ENCODE peak calls at places on chromosomes 7 and 10, in seven cellular contexts. L is fibroblast of lung; R is aorta; Q is stomach; J is CD8-positive, alpha-beta T cell; P is left lung; E is NT2/D1. W is an unnamed sample. For H3K36me3, the result is how much of the 10 kb centered on the place peaks cover.

GRCh38 chr7:73703985-73704639 is 15.4 kb downstream of the STX1A start:
- DNase-seq in P (no peak), J (no peak), Q (peak), L (peak), R (peak), E (no peak), W (peak)

GRCh38 chr10:86017841-86018734 is 348.5 kb downstream of the GRID1 start:
- DNase-seq in R (no peak), L (no peak), Q (no peak), P (no peak), J (no peak), E (no peak), W (no peak)

GRCh38 chr10:117411440-117412428 is 36.5 kb upstream of the PDZD8 start:
- DNase-seq in J (no peak), E (no peak), Q (peak), P (no peak), R (no peak), L (no peak), W (no peak)

GRCh38 chr10:130998046-130998435 is 313.5 kb downstream of the TCERG1L start:
- DNase-seq in E (no peak), R (no peak), L (no peak), J (no peak), Q (no peak), P (no peak), W (no peak)

GRCh38 chr7:4561775-4562174 is 120.3 kb upstream of the FOXK1 start:
- DNase-seq in J (no peak), R (no peak), E (peak), P (no peak), Q (no peak), L (no peak), W (peak)

GRCh38 chr10:132232553-132232949 is 45.8 kb downstream of the DPYSL4 start:
- DNase-seq in Q (no peak), J (no peak), R (peak), L (no peak), P (peak), E (no peak), W (no peak)

GRCh38 chr7:83161186-83161585 is 1.5 kb downstream of the PCLO start:
- DNase-seq in J (no peak), Q (no peak), R (no peak), P (no peak), E (no peak), L (no peak), W (no peak)

GRCh38 chr10:44934416-44935200 is 23.5 kb downstream of the TMEM72 start:
- DNase-seq in J (no peak), P (no peak), R (peak), Q (no peak), L (no peak), E (no peak), W (no peak)

GRCh38 chr10:63494951-63495350 is 26.2 kb upstream of the REEP3 start:
- DNase-seq in E (no peak), L (no peak), J (no peak), R (no peak), Q (no peak), P (no peak), W (peak)

GRCh38 chr10:1022413-1022812 is 3.2 kb downstream of the IDI2 start:
- DNase-seq in R (no peak), P (no peak), L (no peak), E (no peak), J (no peak), Q (no peak), W (no peak)

GRCh38 chr7:111018960-111019835 is 71.7 kb upstream of the LRRN3 start:
- DNase-seq in J (no peak), L (no peak), E (no peak), Q (no peak), R (no peak), P (peak), W (peak)

GRCh38 chr10:16049050-16049449 is 188.7 kb upstream of the MINDY3 start:
- DNase-seq in E (no peak), Q (no peak), L (no peak), R (no peak), P (no peak), J (no peak), W (no peak)

GRCh38 chr10:10460452-10460851 is 557.2 kb upstream of the CELF2 start:
- DNase-seq in R (no peak), L (peak), Q (no peak), E (no peak), J (no peak), P (no peak), W (no peak)

GRCh38 chr7:128321044-128321422 is 22.7 kb downstream of the RBM28 start:
- DNase-seq in J (no peak), E (no peak), R (no peak), Q (no peak), L (no peak), P (no peak), W (no peak)

GRCh38 chr10:95819620-95820329 is 63.8 kb downstream of the ENTPD1 start:
- DNase-seq in J (no peak), E (no peak), P (no peak), L (no peak), R (no peak), Q (no peak), W (no peak)

GRCh38 chr7:2959828-2960599 is 83.7 kb downstream of the CARD11 start:
- DNase-seq in J (no peak), E (no peak), R (peak), L (no peak), P (peak), Q (no peak), W (no peak)

GRCh38 chr7:102912742-102913141 is at the start of gene LRRC17:
- DNase-seq in R (no peak), L (peak), E (no peak), J (no peak), P (no peak), Q (no peak), W (peak)

GRCh38 chr7:13990319-13990983 is 985 bp upstream of the ETV1 start:
- DNase-seq in J (no peak), L (peak), R (peak), P (peak), Q (peak), E (peak), W (peak)

GRCh38 chr7:66306243-66306642 is 101.1 kb downstream of the TPST1 start:
- DNase-seq in E (no peak), R (no peak), J (no peak), Q (peak), P (no peak), L (no peak), W (no peak)

GRCh38 chr10:124624456-124624855 is 119.7 kb downstream of the FAM53B start:
- DNase-seq in Q (no peak), L (no peak), R (no peak), P (no peak), E (no peak), J (no peak), W (no peak)

GRCh38 chr7:154183946-154184345 is 131.7 kb downstream of the DPP6 start:
- DNase-seq in Q (no peak), P (no peak), J (no peak), R (no peak), L (no peak), E (no peak), W (no peak)

GRCh38 chr10:49611815-49612512 is 1.9 kb downstream of the SLC18A3 start:
- DNase-seq in L (no peak), Q (no peak), E (no peak), J (no peak), P (no peak), R (peak), W (no peak)

GRCh38 chr10:34078798-34079470 is 736.2 kb downstream of the PARD3 start:
- DNase-seq in J (no peak), L (peak), Q (no peak), P (no peak), R (peak), E (no peak), W (no peak)

GRCh38 chr7:63899691-63900393 is 98.8 kb upstream of the ZNF722 start:
- DNase-seq in R (peak), Q (no peak), J (peak), E (no peak), L (no peak), P (no peak), W (no peak)

GRCh38 chr10:131896403-131896802 is 4.4 kb upstream of the PPP2R2D start:
- DNase-seq in R (no peak), P (no peak), E (no peak), Q (no peak), L (no peak), J (peak), W (no peak)

GRCh38 chr10:86946215-86947170 is 10.9 kb downstream of the MMRN2 start:
- DNase-seq in L (no peak), J (no peak), E (no peak), Q (peak), P (peak), R (no peak), W (no peak)

GRCh38 chr7:945147-945555 is 9.3 kb downstream of the ADAP1 start:
- DNase-seq in P (peak), J (no peak), R (peak), E (no peak), L (no peak), Q (no peak), W (no peak)

GRCh38 chr7:108404509-108405435 is 51.5 kb downstream of the NRCAM start:
- DNase-seq in L (peak), Q (no peak), P (no peak), J (no peak), E (no peak), R (no peak), W (no peak)

GRCh38 chr7:36128448-36129047 is 24.5 kb upstream of the EEPD1 start:
- DNase-seq in Q (peak), R (peak), J (no peak), P (no peak), L (peak), E (no peak), W (peak)

GRCh38 chr7:28474267-28474618 is 61.9 kb downstream of the CREB5 start:
- DNase-seq in E (no peak), P (no peak), L (no peak), J (no peak), R (no peak), Q (no peak), W (no peak)

GRCh38 chr7:113945018-113945938 is 26.5 kb upstream of the PPP1R3A start:
- DNase-seq in J (no peak), E (no peak), L (peak), P (no peak), R (no peak), Q (no peak), W (no peak)

GRCh38 chr10:31320598-31321211 is 1.7 kb downstream of the ZEB1 start:
- DNase-seq in J (peak), R (peak), Q (no peak), P (peak), E (no peak), L (peak), W (peak)

GRCh38 chr7:135845415-135846075 is 96.9 kb upstream of the FAM180A start:
- DNase-seq in P (no peak), J (no peak), E (no peak), Q (no peak), L (no peak), R (no peak), W (no peak)

GRCh38 chr10:6416892-6417512 is 163.1 kb downstream of the PRKCQ start:
- DNase-seq in L (peak), J (no peak), R (no peak), Q (no peak), P (no peak), E (peak), W (peak)

GRCh38 chr7:77831953-77832352 is 33.4 kb downstream of the PHTF2 start:
- DNase-seq in E (no peak), L (no peak), P (no peak), J (no peak), Q (no peak), R (no peak), W (no peak)

GRCh38 chr10:80924063-80924952 is 386.6 kb downstream of the SH2D4B start:
- DNase-seq in J (no peak), Q (peak), L (peak), E (peak), P (no peak), R (no peak), W (peak)

GRCh38 chr7:1512781-1513656 is 8.8 kb upstream of the INTS1 start:
- DNase-seq in E (no peak), L (peak), J (peak), R (peak), Q (peak), P (peak), W (no peak)

GRCh38 chr10:130992802-130993523 is 318.6 kb downstream of the TCERG1L start:
- DNase-seq in R (no peak), P (no peak), Q (no peak), L (no peak), E (no peak), J (no peak), W (no peak)

GRCh38 chr10:103845983-103846382 is 9.4 kb downstream of the SH3PXD2A start:
- DNase-seq in L (no peak), J (no peak), P (no peak), R (peak), E (no peak), Q (no peak), W (no peak)

DNA sequence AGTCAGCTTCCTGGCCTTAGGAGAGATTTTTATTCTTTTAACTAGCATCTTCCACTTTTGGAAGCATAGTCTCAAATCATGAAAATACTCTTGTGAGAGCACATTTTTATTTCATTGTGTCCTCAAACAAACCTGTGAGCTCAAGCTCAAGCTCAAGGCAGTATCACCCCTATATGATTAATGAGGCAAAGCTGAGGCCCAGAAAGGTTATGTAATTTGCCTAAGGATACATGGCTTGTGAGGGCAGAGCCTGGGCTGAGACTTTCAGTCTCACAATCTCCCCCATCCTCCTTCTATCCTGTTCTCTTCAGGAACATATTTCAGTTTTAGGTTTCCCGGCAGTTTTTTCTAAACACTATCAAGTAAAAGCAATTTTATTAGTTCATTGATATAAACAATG is 359.5 kb downstream of the PTEN start:
- DNase-seq in P (no peak), L (no peak), J (no peak), E (no peak), Q (no peak), R (no peak), W (no peak)
- H3K36me3 ChIP-seq in P (under half), L (under half), J (under half), E (under half), Q (under half), R (under half), W (under half)

DNA sequence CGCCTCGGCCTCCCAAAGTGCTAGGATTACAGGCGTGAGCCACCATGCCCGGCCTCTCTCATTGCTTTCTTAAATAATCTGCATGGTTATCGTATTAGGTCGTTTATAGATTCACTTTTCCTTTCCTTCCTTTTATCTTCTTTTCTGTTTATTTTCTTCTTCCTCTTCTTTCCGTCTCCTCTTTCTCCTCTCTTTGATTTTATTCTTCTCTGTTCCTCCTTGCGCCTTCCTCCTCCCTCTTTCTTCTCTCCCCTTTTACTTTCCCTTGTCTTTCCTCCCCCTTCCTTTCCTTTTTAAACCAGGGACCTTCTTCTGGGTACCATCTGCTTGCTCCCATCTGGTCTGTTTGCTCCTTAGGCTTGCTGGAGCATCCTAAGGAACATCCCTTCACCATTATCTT is 18.6 kb downstream of the MLLT10 start:
- DNase-seq in R (no peak), Q (no peak), J (no peak), E (no peak), L (no peak), P (no peak), W (no peak)
- H3K36me3 ChIP-seq in R (under half), Q (half or more), J (under half), E (half or more), L (under half), P (under half), W (half or more)

DNA sequence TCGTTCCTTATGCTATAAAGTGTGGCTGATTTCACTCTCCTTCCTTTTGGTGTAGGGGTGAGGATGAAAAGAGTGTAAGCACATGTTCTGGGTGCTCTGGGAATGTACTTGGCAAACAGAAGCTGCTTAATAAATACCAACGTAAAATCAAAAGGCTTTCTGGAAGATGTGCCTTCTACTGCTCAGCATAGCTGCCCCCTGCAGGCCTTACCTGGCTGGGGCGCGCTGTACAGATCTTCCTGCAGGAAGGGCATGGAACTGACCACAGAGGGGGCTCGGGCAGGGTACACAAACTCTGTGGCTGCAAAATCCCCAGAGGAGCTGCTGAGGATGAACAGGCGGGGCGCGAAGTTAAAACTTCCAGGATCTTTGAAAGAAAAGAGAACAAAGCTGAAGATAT is 169.4 kb downstream of the SVIL start:
- DNase-seq in P (no peak), E (no peak), L (no peak), Q (no peak), J (no peak), R (no peak), W (peak)
- H3K36me3 ChIP-seq in P (under half), E (half or more), L (under half), Q (half or more), J (under half), R (under half), W (under half)

DNA sequence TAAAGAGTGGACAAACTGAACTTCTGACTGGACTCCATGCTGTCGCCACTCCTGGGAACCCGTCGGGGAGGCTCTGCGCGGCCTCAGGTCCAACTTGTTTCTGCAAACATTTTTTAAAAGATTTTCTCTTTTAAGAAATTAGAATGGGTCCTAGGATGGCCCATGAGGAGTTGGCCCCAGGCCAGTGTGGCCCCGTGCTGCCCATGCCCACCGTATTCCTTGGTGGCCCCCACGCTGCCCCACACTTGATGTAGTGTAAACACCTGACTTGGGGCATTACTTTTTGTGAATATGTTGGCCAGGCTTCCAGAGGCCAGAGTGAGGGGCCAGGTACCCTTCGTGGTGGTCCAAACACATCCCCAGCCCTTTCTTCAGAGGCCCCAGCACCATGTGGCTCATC is 19.3 kb downstream of the ZNF316 start:
- DNase-seq in Q (no peak), R (no peak), E (no peak), J (no peak), L (no peak), P (no peak), W (no peak)
- H3K36me3 ChIP-seq in Q (under half), R (under half), E (under half), J (under half), L (under half), P (under half), W (under half)

DNA sequence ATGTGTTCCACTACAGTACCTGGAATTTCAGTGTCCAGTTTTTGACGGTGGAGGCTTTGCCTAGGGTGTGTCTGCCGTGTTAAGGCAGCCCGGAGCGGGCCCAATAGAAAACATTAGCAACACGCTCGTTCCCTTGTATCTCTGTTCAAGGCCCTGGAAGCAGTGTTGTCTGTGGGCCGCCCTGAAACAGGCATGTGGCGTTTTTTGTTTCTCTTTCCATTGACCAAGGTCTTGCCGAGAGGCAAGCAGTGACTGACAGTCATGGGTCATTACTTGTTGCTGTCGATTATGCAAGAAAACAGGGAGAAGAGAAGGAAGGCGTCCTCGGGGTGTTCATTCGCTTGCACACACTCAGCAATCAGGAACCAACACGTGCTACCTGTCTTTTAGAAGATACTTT is 92.6 kb downstream of the EZH2 start:
- DNase-seq in P (no peak), R (no peak), Q (no peak), E (no peak), J (no peak), L (no peak), W (no peak)
- H3K36me3 ChIP-seq in P (under half), R (under half), Q (half or more), E (half or more), J (half or more), L (under half), W (half or more)